ENCODE peak calls at places on chromosomes 11 and 22, in five cellular contexts. S, Q, T, M and D are unnamed samples.

GRCh38 chr11:819943-820649 is 1.4 kb downstream of the PNPLA2 start:
- DNase-seq in S (peak; percentile 82), T (peak; percentile 64), Q (peak; percentile 97), M (peak; percentile 90), D (peak; percentile 61)

GRCh38 chr11:16296243-16296642 is 60.1 kb downstream of the SOX6 start:
- DNase-seq in T (no peak), Q (no peak), M (no peak), S (no peak), D (no peak)

GRCh38 chr22:38718414-38718813 is 12.7 kb downstream of the GTPBP1 start:
- DNase-seq in M (no peak), T (peak; percentile 87), S (peak; percentile 41), Q (peak; percentile 66), D (peak; percentile 46)

GRCh38 chr11:10688401-10688800 is 5.2 kb downstream of the IRAG1 start:
- DNase-seq in M (no peak), Q (no peak), S (no peak), T (no peak), D (no peak)

GRCh38 chr11:122897606-122898210 is 15.1 kb downstream of the JHY start:
- DNase-seq in S (no peak), T (peak; percentile 82), Q (no peak), M (no peak), D (no peak)

GRCh38 chr11:36469063-36469462 is 41.0 kb downstream of the TRAF6 start:
- DNase-seq in Q (no peak), T (peak; percentile 45), S (peak; percentile 55), M (no peak), D (peak; percentile 55)

GRCh38 chr22:49426098-49426497 is 401.6 kb downstream of the BRD1 start:
- DNase-seq in S (no peak), M (no peak), Q (no peak), T (no peak), D (no peak)

GRCh38 chr11:64935634-64936081 is at the start of gene GPHA2:
- DNase-seq in Q (peak; percentile 50), T (no peak), M (no peak), S (peak; percentile 82), D (peak; percentile 64)

GRCh38 chr22:34914871-34915270 is 151.1 kb upstream of the ISX start:
- DNase-seq in T (no peak), M (no peak), S (peak; percentile 4), Q (no peak), D (no peak)

GRCh38 chr11:47289856-47290255 is 19.9 kb downstream of the MADD start:
- DNase-seq in T (no peak), Q (no peak), S (no peak), M (no peak), D (no peak)

GRCh38 chr11:4154503-4154902 is 59.9 kb downstream of the RRM1 start:
- DNase-seq in S (peak; percentile 10), M (no peak), T (no peak), Q (no peak), D (no peak)

GRCh38 chr11:115985896-115986295 is 481.7 kb upstream of the CADM1 start:
- DNase-seq in S (no peak), Q (no peak), T (no peak), M (no peak), D (no peak)

GRCh38 chr11:76209956-76210885 is 3.9 kb upstream of the WNT11 start:
- DNase-seq in Q (peak; percentile 50), M (peak; percentile 77), T (no peak), S (peak; percentile 81), D (peak; percentile 67)

GRCh38 chr11:62664405-62665074 is 470 bp downstream of the C11orf98 start:
- DNase-seq in M (peak; percentile 20), S (no peak), Q (peak; percentile 55), T (no peak), D (peak; percentile 73)

GRCh38 chr11:68206211-68206610 is 6.9 kb downstream of the KMT5B start:
- DNase-seq in T (peak; percentile 55), Q (no peak), M (no peak), S (peak; percentile 74), D (no peak)

GRCh38 chr11:67694875-67695555 is 20.6 kb upstream of the ALDH3B2 start:
- DNase-seq in M (no peak), S (no peak), T (no peak), Q (no peak), D (no peak)

GRCh38 chr11:11845066-11845465 is 3.3 kb downstream of the USP47 start:
- DNase-seq in T (no peak), S (no peak), M (no peak), Q (no peak), D (no peak)

GRCh38 chr11:28842716-28843115 is 734.5 kb downstream of the METTL15 start:
- DNase-seq in Q (no peak), S (no peak), T (no peak), M (no peak), D (no peak)

GRCh38 chr11:1864216-1864615 is 11.3 kb downstream of the LSP1 start:
- DNase-seq in T (no peak), S (no peak), Q (no peak), M (peak; percentile 25), D (no peak)

GRCh38 chr22:31173386-31174145 is 13.6 kb downstream of the RNF185 start:
- DNase-seq in M (no peak), T (peak; percentile 90), S (no peak), Q (no peak), D (no peak)

GRCh38 chr11:108121274-108122155 is at the start of gene ACAT1:
- DNase-seq in M (peak; percentile 99), Q (peak; percentile 99), S (peak; percentile 95), T (peak; percentile 85), D (peak; percentile 99)
- TF ChIP-seq CTCF in M (peak; percentile 57), Q (peak; percentile 19), S (peak; percentile 36), T (peak; percentile 71), D (peak; percentile 71)

GRCh38 chr11:38824573-38824972 is 2226.5 kb upstream of the RAG2 start:
- DNase-seq in T (no peak), Q (no peak), M (no peak), S (peak; percentile 22), D (no peak)
- TF ChIP-seq CTCF in T (peak; percentile 40), Q (no peak), M (no peak), S (peak; percentile 56), D (peak; percentile 29)

DNA sequence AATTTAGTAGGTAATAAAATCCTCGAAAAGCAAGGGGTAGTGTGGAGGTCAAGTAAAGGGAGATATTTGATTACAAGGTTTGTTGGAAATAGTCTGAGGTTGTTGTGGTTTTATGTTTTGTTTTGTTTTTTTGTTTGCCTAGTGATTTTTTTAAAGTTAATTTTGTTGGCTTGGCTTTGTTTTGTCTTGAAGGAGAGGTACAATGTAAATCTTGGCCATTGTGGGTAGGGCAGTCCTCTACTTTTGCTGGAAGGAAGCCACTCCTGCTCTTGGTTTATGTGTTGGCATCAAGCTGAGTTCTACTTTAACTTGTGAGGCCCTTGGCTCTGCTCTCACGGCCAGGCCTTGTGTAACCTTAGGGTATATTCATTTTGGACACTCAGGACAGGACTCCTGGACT is 3.2 kb downstream of the AMOTL1 start:
- DNase-seq in M (no peak), T (no peak), Q (no peak), S (no peak), D (no peak)
- TF ChIP-seq CTCF in M (no peak), T (no peak), Q (no peak), S (no peak), D (no peak)

GRCh38 chr22:20439556-20439927 is 1.9 kb upstream of the SCARF2 start:
- DNase-seq in Q (no peak), M (no peak), S (no peak), T (no peak), D (no peak)
- TF ChIP-seq CTCF in Q (no peak), M (no peak), S (no peak), T (peak; percentile 20), D (no peak)

GRCh38 chr22:17888855-17889254 is 114.6 kb upstream of the BID start:
- DNase-seq in M (no peak), S (peak; percentile 69), T (no peak), Q (no peak), D (peak; percentile 47)
- TF ChIP-seq CTCF in M (no peak), S (peak; percentile 53), T (peak; percentile 59), Q (no peak), D (peak; percentile 20)

DNA sequence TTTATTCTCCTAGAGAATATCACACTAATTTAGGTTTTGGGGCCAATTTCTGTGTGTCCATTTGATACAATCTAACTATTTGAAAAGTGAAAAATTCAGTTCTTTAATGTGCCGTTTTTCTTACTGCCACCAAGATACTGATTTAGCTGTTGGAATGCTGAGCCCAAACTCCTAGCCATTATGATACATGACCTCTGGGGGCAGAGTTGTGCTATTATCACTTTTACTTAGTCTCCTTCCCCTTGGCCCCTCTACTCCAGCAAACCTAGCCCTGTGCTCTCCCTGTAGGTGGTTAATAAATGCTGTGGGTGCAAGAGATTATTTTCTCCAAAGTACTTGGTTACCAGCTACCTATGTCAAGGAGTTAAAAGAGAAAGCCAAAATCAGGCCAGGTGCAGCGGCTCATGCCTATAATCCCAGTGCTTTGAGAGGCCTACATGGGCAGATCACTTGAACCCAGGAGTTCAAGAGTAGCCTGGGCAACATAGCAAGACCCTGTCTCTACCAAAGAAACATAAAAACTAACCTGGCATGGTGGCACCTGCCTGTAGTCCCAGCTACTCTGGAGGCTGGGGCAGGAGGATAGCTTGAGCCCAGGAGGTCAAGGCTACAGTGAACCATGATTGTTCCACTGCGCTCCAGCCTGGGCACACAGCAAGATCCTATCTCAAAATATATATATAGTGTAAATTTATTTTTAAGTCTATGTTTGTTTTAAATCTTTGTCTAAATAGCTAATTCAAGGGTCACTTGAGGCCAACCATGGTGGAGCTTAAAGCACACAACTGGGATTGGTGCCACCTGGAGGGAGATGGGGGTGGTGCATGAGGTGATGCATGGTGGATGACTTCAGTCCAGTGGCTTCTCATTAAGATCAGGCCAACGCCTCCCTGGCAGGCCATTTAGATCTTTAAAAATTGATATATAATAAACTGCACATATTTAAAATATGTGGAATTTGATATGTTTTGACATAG is 193.2 kb upstream of the PLET1 start:
- DNase-seq in M (no peak), S (peak; percentile 37), Q (peak; percentile 47), T (peak; percentile 19), D (peak; percentile 68)
- TF ChIP-seq CTCF in M (peak; percentile 56), S (peak; percentile 50), Q (peak; percentile 19), T (peak; percentile 68), D (peak; percentile 55)